ENCODE peak calls at places on chromosomes 11 and 22, in five cellular contexts. O is brain microvascular endothelial cell, D is foreskin fibroblast, B is coronary artery, R is left cardiac atrium. F is an unnamed sample.

GRCh38 chr11:65148657-65149056 is 14.3 kb upstream of the SYVN1 start:
- DNase-seq in O (no peak), D (no peak), B (no peak), R (no peak), F (no peak)

GRCh38 chr11:80733776-80734175 is 1292.9 kb upstream of the TENM4 start:
- DNase-seq in O (no peak), D (no peak), B (no peak), R (no peak), F (no peak)

GRCh38 chr11:78910322-78910721 is 335.7 kb upstream of the NARS2 start:
- DNase-seq in O (no peak), D (no peak), B (no peak), R (no peak), F (no peak)

GRCh38 chr11:90594658-90595057 is 371.8 kb upstream of the CHORDC1 start:
- DNase-seq in O (no peak), D (no peak), B (no peak), R (no peak), F (no peak)

GRCh38 chr22:41048791-41049717 is 43.3 kb upstream of the EP300 start:
- DNase-seq in O (peak; percentile 52), D (peak; percentile 69), B (peak; percentile 74), R (peak; percentile 74), F (no peak)

GRCh38 chr11:73889019-73889418 is 12.2 kb downstream of the PAAF1 start:
- DNase-seq in O (no peak), D (peak; percentile 38), B (no peak), R (no peak), F (no peak)

GRCh38 chr11:122189259-122189658 is 73.2 kb upstream of the BLID start:
- DNase-seq in O (peak; percentile 92), D (peak; percentile 90), B (no peak), R (no peak), F (no peak)

GRCh38 chr11:2791521-2792375 is 92.0 kb upstream of the KCNQ1OT1 start:
- DNase-seq in O (no peak), D (no peak), B (peak; percentile 74), R (peak; percentile 70), F (no peak)

GRCh38 chr11:80155412-80156017 is 714.7 kb upstream of the TENM4 start:
- DNase-seq in O (peak; percentile 40), D (peak; percentile 11), B (no peak), R (no peak), F (no peak)

GRCh38 chr11:25938952-25939351 is 393.0 kb upstream of the ANO3 start:
- DNase-seq in O (no peak), D (no peak), B (no peak), R (no peak), F (no peak)

GRCh38 chr11:8252946-8253345 is 10.7 kb downstream of the LMO1 start:
- DNase-seq in O (no peak), D (no peak), B (no peak), R (no peak), F (no peak)

GRCh38 chr11:8922691-8923090 is 10.1 kb downstream of the C11orf16 start:
- DNase-seq in O (no peak), D (no peak), B (no peak), R (no peak), F (no peak)

GRCh38 chr22:36644333-36644757 is 59.2 kb downstream of the CACNG2 start:
- DNase-seq in O (peak; percentile 91), D (peak; percentile 84), B (no peak), R (no peak), F (no peak)

GRCh38 chr11:69213315-69213714 is 57.6 kb downstream of the SMIM38 start:
- DNase-seq in O (no peak), D (no peak), B (peak; percentile 26), R (no peak), F (no peak)

GRCh38 chr11:123653405-123653996 is 923 bp downstream of the SCN3B start:
- DNase-seq in O (no peak), D (no peak), B (no peak), R (no peak), F (no peak)

GRCh38 chr22:44360686-44361381 is 48.1 kb upstream of the SHISAL1 start:
- DNase-seq in O (peak; percentile 44), D (peak; percentile 73), B (peak; percentile 92), R (peak; percentile 69), F (no peak)

GRCh38 chr11:10263929-10264328 is 30.1 kb downstream of the SBF2 start:
- DNase-seq in O (peak; percentile 52), D (peak; percentile 56), B (no peak), R (no peak), F (no peak)

GRCh38 chr22:35195226-35195625 is 62.1 kb upstream of the HMGXB4 start:
- DNase-seq in O (no peak), D (no peak), B (no peak), R (no peak), F (no peak)

GRCh38 chr11:124867700-124868099 is 2.5 kb downstream of the ROBO3 start:
- DNase-seq in O (peak; percentile 42), D (no peak), B (peak; percentile 55), R (no peak), F (no peak)

GRCh38 chr11:61985863-61986262 is 18.4 kb upstream of the FTH1 start:
- DNase-seq in O (no peak), D (no peak), B (no peak), R (no peak), F (no peak)

GRCh38 chr11:119726585-119727522 is 2.1 kb downstream of the NECTIN1 start:
- DNase-seq in O (no peak), D (no peak), B (no peak), R (no peak), F (no peak)

GRCh38 chr11:57513446-57513795 is 2.1 kb downstream of the SLC43A1 start:
- DNase-seq in O (no peak), D (no peak), B (no peak), R (no peak), F (no peak)

GRCh38 chr11:11816511-11817319 is 25.1 kb upstream of the USP47 start:
- DNase-seq in O (no peak), D (peak; percentile 23), B (no peak), R (no peak), F (no peak)

GRCh38 chr11:95104121-95104830 is 14.6 kb downstream of the ENDOD1 start:
- DNase-seq in O (no peak), D (no peak), B (no peak), R (no peak), F (no peak)

GRCh38 chr11:93560534-93560933 is 17.3 kb upstream of the SMCO4 start:
- DNase-seq in O (no peak), D (no peak), B (no peak), R (no peak), F (no peak)

GRCh38 chr11:48000432-48000831 is 20.1 kb downstream of the PTPRJ start:
- DNase-seq in O (no peak), D (no peak), B (no peak), R (no peak), F (no peak)

GRCh38 chr11:104728927-104729326 is 169.3 kb downstream of the CASP12 start:
- DNase-seq in O (no peak), D (no peak), B (no peak), R (no peak), F (no peak)

GRCh38 chr22:30643055-30643875 is 7.7 kb downstream of the SLC35E4 start:
- DNase-seq in O (no peak), D (no peak), B (no peak), R (no peak), F (no peak)

GRCh38 chr11:48170840-48171233 is 45.8 kb upstream of the OR4B1 start:
- DNase-seq in O (no peak), D (peak; percentile 36), B (no peak), R (no peak), F (no peak)

GRCh38 chr11:65613091-65613928 is 711 bp downstream of the MAP3K11 start:
- DNase-seq in O (no peak), D (no peak), B (no peak), R (no peak), F (no peak)

GRCh38 chr11:108538022-108538424 is 39.8 kb upstream of the POGLUT3 start:
- DNase-seq in O (no peak), D (no peak), B (no peak), R (no peak), F (no peak)

GRCh38 chr22:40694409-40694808 is 15.1 kb downstream of the MCHR1 start:
- DNase-seq in O (no peak), D (no peak), B (no peak), R (no peak), F (no peak)

GRCh38 chr11:43870981-43871550 is 9.6 kb upstream of the ALKBH3 start:
- DNase-seq in O (no peak), D (no peak), B (no peak), R (no peak), F (no peak)

GRCh38 chr11:128859563-128860441 is 7.3 kb downstream of the KCNJ1 start:
- DNase-seq in O (peak; percentile 23), D (no peak), B (no peak), R (peak; percentile 78), F (peak; percentile 91)

GRCh38 chr11:64864473-64865285 is 13.7 kb downstream of the EHD1 start:
- DNase-seq in O (peak; percentile 72), D (peak; percentile 95), B (peak; percentile 97), R (peak; percentile 80), F (no peak)

GRCh38 chr11:103682318-103683184 is 353.9 kb upstream of the DDI1 start:
- DNase-seq in O (peak; percentile 75), D (peak; percentile 66), B (peak; percentile 76), R (peak; percentile 33), F (peak; percentile 62)

GRCh38 chr11:60647087-60647486 is 52.3 kb upstream of the MS4A8 start:
- DNase-seq in O (no peak), D (no peak), B (no peak), R (no peak), F (no peak)

GRCh38 chr11:109076870-109077269 is 345.1 kb upstream of the C11orf87 start:
- DNase-seq in O (no peak), D (no peak), B (no peak), R (no peak), F (no peak)

GRCh38 chr22:27834364-27835185 is 33.0 kb upstream of the MN1 start:
- DNase-seq in O (no peak), D (no peak), B (no peak), R (no peak), F (no peak)

GRCh38 chr11:119709638-119710346 is 19.2 kb downstream of the NECTIN1 start:
- DNase-seq in O (peak; percentile 70), D (peak; percentile 37), B (no peak), R (no peak), F (no peak)